ENCODE peak calls at places on chromosome 6, in four cellular contexts. B is CD8-positive, alpha-beta T cell; R is body of pancreas; K is small intestine. S is an unnamed sample.

GRCh38 chr6:132764370-132764769 is 6.7 kb upstream of the VNN2 start:
- DNase-seq in B (no peak), R (peak), K (peak), S (peak)

GRCh38 chr6:81696505-81696904 is 56.0 kb downstream of the TENT5A start:
- DNase-seq in B (no peak), R (peak), K (peak), S (no peak)

GRCh38 chr6:1237636-1238035 is 74.3 kb upstream of the FOXQ1 start:
- DNase-seq in B (no peak), R (no peak), K (no peak), S (no peak)

GRCh38 chr6:91534614-91535013 is 947.7 kb upstream of the MAP3K7 start:
- DNase-seq in B (no peak), R (no peak), K (no peak), S (no peak)

GRCh38 chr6:153312633-153313032 is 181.6 kb upstream of the RGS17 start:
- DNase-seq in B (no peak), R (peak), K (peak), S (peak)

GRCh38 chr6:26231006-26231587 is 133.9 kb upstream of the BTN3A2 start:
- DNase-seq in B (no peak), R (no peak), K (no peak), S (no peak)

GRCh38 chr6:150269857-150270223 is 99.0 kb upstream of the IYD start:
- DNase-seq in B (no peak), R (no peak), K (peak), S (no peak)

GRCh38 chr6:2630362-2630761 is 120.4 kb downstream of the MYLK4 start:
- DNase-seq in B (no peak), R (peak), K (no peak), S (peak)

GRCh38 chr6:46380152-46380807 is 111.0 kb downstream of the RCAN2 start:
- DNase-seq in B (no peak), R (no peak), K (no peak), S (no peak)

GRCh38 chr6:3749390-3749978 is 2.0 kb downstream of the PXDC1 start:
- DNase-seq in B (no peak), R (peak), K (peak), S (no peak)

GRCh38 chr6:105867280-105867679 is 218.9 kb upstream of the PRDM1 start:
- DNase-seq in B (no peak), R (peak), K (no peak), S (peak)

GRCh38 chr6:2369606-2370005 is 124.2 kb upstream of the GMDS start:
- DNase-seq in B (no peak), R (no peak), K (peak), S (no peak)

GRCh38 chr6:36752187-36752885 is 54.7 kb downstream of the RAB44 start:
- DNase-seq in B (no peak), R (no peak), K (peak), S (no peak)

GRCh38 chr6:11702039-11702795 is 76.4 kb downstream of the ADTRP start:
- DNase-seq in B (no peak), R (peak), K (no peak), S (no peak)

GRCh38 chr6:105515054-105515453 is 112.2 kb upstream of the PREP start:
- DNase-seq in B (no peak), R (no peak), K (no peak), S (no peak)

GRCh38 chr6:98946877-98947410 is 802 bp downstream of the FBXL4 start:
- DNase-seq in B (peak), R (peak), K (peak), S (peak)

GRCh38 chr6:5764401-5764955 is 242.2 kb downstream of the NRN1 start:
- DNase-seq in B (no peak), R (no peak), K (no peak), S (no peak)

GRCh38 chr6:33211666-33212422 is 3.5 kb downstream of the RING1 start:
- DNase-seq in B (no peak), R (no peak), K (no peak), S (no peak)

GRCh38 chr6:36659271-36659670 is 19.2 kb upstream of the CDKN1A start:
- DNase-seq in B (no peak), R (no peak), K (no peak), S (no peak)

GRCh38 chr6:51738614-51739013 is 348.8 kb downstream of the PKHD1 start:
- DNase-seq in B (no peak), R (no peak), K (no peak), S (no peak)

GRCh38 chr6:137711929-137712328 is 155.1 kb upstream of the TNFAIP3 start:
- DNase-seq in B (no peak), R (no peak), K (no peak), S (no peak)

GRCh38 chr6:11822346-11822745 is 43.7 kb upstream of the ADTRP start:
- DNase-seq in B (no peak), R (peak), K (no peak), S (no peak)

GRCh38 chr6:130598021-130598989 is 228.9 kb upstream of the SMLR1 start:
- DNase-seq in B (no peak), R (no peak), K (no peak), S (no peak)

GRCh38 chr6:40819182-40819834 is 219.7 kb downstream of the UNC5CL start:
- DNase-seq in B (no peak), R (no peak), K (no peak), S (no peak)

GRCh38 chr6:125201961-125202729 is 48.6 kb downstream of the TPD52L1 start:
- DNase-seq in B (no peak), R (peak), K (peak), S (peak)

GRCh38 chr6:53493635-53494025 is 51.3 kb downstream of the GCLC start:
- DNase-seq in B (no peak), R (no peak), K (no peak), S (no peak)

GRCh38 chr6:155085582-155086253 is 90.6 kb downstream of the TIAM2 start:
- DNase-seq in B (no peak), R (peak), K (peak), S (peak)

GRCh38 chr6:108715832-108716231 is 132.4 kb upstream of the ARMC2 start:
- DNase-seq in B (no peak), R (no peak), K (no peak), S (peak)

GRCh38 chr6:88813045-88813444 is 150.4 kb downstream of the RNGTT start:
- DNase-seq in B (no peak), R (no peak), K (no peak), S (no peak)

GRCh38 chr6:9766240-9766915 is 648.5 kb downstream of the TFAP2A start:
- DNase-seq in B (no peak), R (no peak), K (no peak), S (no peak)

GRCh38 chr6:80767808-80768207 is 661.3 kb downstream of the BCKDHB start:
- DNase-seq in B (no peak), R (peak), K (no peak), S (peak)

GRCh38 chr6:89148016-89148750 is 2.3 kb downstream of the PM20D2 start:
- DNase-seq in B (no peak), R (no peak), K (no peak), S (no peak)

GRCh38 chr6:4270799-4271198 is 135.4 kb upstream of the ECI2 start:
- DNase-seq in B (no peak), R (no peak), K (no peak), S (peak)

GRCh38 chr6:24385536-24386269 is 17.0 kb upstream of the MRS2 start:
- DNase-seq in B (no peak), R (no peak), K (no peak), S (no peak)

GRCh38 chr6:10954590-10955010 is 67.7 kb downstream of the SYCP2L start:
- DNase-seq in B (peak), R (peak), K (peak), S (peak)

GRCh38 chr6:45801471-45802289 is 214.0 kb downstream of the CLIC5 start:
- DNase-seq in B (no peak), R (no peak), K (no peak), S (no peak)

GRCh38 chr6:116925088-116925794 is 48.2 kb downstream of the RFX6 start:
- DNase-seq in B (no peak), R (no peak), K (no peak), S (no peak)

GRCh38 chr6:89986650-89987074 is 92.4 kb downstream of the GJA10 start:
- DNase-seq in B (no peak), R (no peak), K (no peak), S (no peak)

GRCh38 chr6:18432180-18432579 is 45.0 kb downstream of the RNF144B start:
- DNase-seq in B (no peak), R (no peak), K (no peak), S (no peak)

GRCh38 chr6:159608961-159609673 is 83.9 kb downstream of the SOD2 start:
- DNase-seq in B (no peak), R (no peak), K (no peak), S (no peak)

DNA sequence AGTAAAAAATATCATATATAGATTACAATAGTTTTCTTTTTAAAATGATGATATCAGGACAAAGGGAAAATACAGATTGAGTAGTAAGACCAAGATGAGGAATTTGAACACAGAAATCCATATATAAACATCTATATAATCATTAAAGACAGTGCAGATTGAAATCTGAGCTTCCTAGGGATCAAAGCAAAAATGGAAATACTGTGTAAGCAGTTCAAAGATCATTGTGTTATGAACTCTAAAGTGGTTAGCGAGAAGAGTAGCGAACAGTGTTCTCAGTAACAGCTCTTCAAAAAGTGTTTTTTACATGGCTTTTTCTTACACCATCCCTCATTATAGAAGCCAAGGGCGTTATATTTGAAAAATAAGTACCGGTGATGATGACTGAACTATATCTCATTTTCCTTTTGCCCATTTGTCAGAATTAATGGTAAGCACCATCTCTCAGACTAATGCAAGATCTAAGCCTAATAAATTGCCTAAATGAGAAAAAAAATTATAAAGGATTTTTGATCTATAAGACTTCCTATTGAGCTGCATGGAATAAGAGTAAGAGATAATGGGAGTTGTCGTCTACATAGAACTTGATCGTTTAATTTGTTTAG is 226.3 kb downstream of the ZFAND3 start:
- DNase-seq in B (no peak), R (no peak), K (no peak), S (no peak)
- H3K27ac ChIP-seq in B (no peak), R (no peak), K (no peak), S (no peak)

GRCh38 chr6:111663692-111664564 is 58.2 kb upstream of the TRAF3IP2 start:
- DNase-seq in B (no peak), R (peak), K (no peak), S (peak)

GRCh38 chr6:111661541-111662041 is 55.9 kb upstream of the TRAF3IP2 start:
- DNase-seq in B (no peak), R (peak), K (peak), S (no peak)

GRCh38 chr6:111663232-111663631 is 57.6 kb upstream of the TRAF3IP2 start:
- DNase-seq in B (no peak), R (no peak), K (no peak), S (no peak)

GRCh38 chr6:111662794-111663231 is 57.1 kb upstream of the TRAF3IP2 start:
- DNase-seq in B (no peak), R (no peak), K (no peak), S (no peak)

GRCh38 chr6:111662192-111662793 is 56.6 kb upstream of the TRAF3IP2 start:
- DNase-seq in B (no peak), R (no peak), K (no peak), S (no peak)
- H3K27ac ChIP-seq in B (no peak), R (peak), K (peak), S (no peak)

DNA sequence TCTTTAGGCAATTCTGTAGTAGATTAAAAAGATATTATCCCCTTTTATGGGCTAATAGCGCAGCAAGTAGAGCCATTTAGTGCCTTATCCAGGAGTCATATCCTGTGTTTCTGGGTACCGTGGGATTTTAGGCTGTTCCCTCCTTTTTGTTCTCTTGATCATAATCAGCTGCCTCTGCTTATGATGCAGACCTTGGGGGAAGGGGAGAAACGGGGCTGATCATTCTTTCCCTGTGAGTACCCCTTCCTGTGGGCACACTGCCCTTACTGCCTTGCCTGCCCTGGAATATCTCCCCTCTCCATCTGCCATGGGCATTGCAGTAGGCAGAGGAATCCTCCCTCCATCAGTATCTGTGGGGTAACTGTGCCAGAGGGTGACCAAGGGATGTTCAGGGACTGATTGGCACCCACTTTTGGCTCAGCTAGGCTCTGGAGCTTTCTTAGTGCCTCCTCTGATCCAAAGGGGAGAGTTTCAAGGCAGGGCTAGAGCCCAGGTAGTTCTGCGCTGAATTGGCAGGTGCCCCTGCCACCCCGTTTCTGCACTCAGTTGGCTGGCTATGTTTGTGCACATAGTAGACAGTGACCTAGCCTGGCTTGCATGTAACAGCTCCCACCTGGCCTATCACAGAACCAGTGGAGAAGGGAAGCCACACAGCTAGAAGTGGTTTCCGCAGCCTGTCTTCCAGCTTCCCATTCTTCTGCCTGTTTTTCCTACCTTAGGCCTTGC is 103.3 kb downstream of the FIG4 start:
- DNase-seq in B (no peak), R (no peak), K (no peak), S (no peak)
- H3K27ac ChIP-seq in B (no peak), R (peak), K (peak), S (peak)

DNA sequence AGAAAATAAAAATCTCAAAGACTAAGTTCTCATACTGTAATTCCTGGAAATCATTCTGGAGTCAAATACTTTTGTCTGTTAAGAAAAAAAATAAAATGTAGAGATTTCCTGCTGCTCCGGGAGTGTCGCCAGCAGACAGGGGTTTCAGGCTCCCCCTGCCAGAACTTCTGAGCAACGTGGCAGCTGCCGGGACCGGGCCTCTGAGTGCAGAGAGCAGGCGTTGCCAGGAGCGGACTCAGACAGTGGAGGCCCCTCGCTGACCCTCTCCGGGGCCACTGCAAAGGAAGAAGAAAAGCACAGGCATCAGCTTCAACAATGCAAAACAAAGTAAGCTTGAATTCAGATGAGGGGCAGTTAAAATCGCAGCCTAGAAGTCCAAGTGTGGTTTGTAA is 95.5 kb downstream of the THBS2 start:
- DNase-seq in B (no peak), R (peak), K (no peak), S (peak)
- H3K27ac ChIP-seq in B (no peak), R (no peak), K (no peak), S (no peak)

GRCh38 chr6:15897063-15897934 is 231.6 kb upstream of the MYLIP start:
- DNase-seq in B (no peak), R (peak), K (peak), S (peak)

GRCh38 chr6:15905488-15906392 is 223.1 kb upstream of the MYLIP start:
- DNase-seq in B (no peak), R (no peak), K (no peak), S (no peak)

GRCh38 chr6:15904651-15905376 is 224.1 kb upstream of the MYLIP start:
- DNase-seq in B (no peak), R (no peak), K (no peak), S (no peak)

GRCh38 chr6:15898693-15899092 is 230.2 kb upstream of the MYLIP start:
- DNase-seq in B (no peak), R (no peak), K (no peak), S (no peak)

DNA sequence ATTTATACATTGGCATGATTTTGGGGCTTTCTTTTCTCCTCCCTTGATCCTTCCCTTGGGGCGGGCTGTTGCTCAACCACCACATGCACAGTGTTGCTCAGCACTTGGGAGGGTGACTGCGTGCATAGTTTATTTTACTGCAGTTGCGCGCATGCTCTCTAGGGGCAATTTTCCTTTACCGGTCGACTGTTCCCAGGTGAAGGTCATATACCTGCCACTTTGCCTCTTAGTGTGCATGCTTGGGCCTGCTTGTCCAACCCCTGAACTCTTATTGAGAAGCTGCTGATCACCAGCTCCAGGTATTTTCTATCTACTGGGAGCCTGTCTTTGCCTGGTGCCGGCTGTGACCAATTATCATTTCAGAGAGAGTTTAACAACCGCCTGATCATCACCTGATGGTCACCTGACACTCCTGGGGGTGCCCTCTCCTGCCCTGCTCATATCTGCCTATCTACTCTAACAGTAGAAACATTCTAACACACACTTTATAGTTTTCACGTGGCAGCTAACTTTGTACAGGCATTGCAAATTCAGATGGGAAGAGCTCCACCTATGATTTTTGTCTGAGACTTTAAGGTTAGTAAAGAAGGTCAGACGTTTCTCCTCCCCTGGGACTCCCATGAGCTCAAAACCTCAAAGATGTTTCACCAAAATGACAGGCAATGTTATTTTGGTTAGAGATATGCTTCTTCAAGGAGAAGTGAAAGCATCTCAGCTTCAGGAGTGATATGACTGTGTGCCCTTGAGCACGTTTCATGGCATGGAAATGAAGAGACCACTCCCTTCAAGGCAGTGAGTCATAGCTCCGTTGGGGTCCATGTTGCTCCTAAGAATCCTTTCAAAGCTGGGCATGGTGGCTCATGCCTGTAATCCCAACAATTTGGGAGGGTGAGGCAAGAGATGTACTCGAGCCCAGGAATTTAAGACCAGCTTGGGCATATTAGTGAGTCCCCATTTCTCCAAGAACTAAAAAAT is 227.5 kb upstream of the MYLIP start:
- DNase-seq in B (no peak), R (peak), K (peak), S (no peak)
- H3K27ac ChIP-seq in B (no peak), R (no peak), K (no peak), S (no peak)

DNA sequence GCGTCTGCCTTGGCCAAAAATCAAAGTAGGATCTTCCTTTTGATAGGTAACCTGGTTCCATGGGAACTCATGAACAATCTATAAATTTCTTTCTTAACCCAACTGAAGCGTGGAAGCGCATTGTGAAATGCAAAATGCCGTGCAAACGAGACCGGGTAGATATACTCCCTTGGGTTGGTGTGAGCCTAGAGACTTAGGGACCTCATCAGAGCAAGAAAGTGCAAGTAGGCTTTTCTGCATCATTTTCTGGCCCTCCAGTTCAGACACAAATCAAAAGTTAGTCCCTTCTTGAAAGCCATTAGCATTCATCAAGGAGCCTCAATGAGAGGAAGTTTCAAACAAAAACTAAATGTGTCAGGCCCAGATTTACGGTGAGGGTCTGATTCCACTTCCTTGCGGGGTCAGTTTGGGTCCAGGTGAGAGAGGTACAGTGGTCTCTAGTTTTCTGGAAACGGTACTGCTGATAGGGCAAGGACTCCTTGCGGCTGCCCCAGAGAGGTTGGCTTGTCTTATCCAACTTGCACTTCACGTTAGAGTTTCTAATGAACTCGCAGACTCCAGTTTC is 5.3 kb upstream of the ZNF184 start:
- DNase-seq in B (no peak), R (no peak), K (peak), S (no peak)
- H3K27ac ChIP-seq in B (peak), R (peak), K (peak), S (no peak)

DNA sequence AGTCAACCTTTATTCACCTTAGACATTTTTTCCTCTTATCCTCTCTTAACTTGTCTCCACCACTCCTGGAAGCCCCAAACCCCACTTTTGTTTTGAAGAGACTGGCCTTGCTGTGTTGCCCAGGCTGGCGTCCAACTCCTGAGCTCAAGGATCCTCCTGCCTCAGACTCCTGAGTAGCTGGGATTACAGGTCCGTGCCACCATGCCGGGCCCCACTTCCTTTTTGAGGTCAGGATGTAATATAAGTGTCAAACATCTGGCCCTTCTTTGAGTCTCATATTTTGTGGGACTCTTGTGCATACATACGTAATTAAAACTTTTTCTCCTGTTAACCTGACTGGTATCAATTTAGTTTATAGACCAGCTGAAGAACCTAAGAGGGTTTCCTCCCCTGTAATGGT is 1.4 kb upstream of the CDK19 start:
- DNase-seq in B (no peak), R (peak), K (no peak), S (no peak)
- H3K27ac ChIP-seq in B (no peak), R (peak), K (no peak), S (no peak)

S was measured in adrenal gland.